ENCODE peak calls at places on chromosomes 2 and 18, in four cellular contexts. One of them, this sample, is unnamed.

GRCh38 chr2:39403311-39403710 is 33.8 kb downstream of the MAP4K3 start:
- DNase-seq in naive thymus-derived CD4-positive, alpha-beta T cell: no peak
- DNase-seq in effector memory CD8-positive, alpha-beta T cell: no peak
- DNase-seq in stimulated activated CD8-positive, alpha-beta memory T cell treated with anti-CD3 and anti-CD28 coated beads, Interleukin-2, amount 100 ng/mL, for 1 hour: no peak
- DNase-seq in this sample: peak

GRCh38 chr2:240839152-240840143 is 19.4 kb upstream of the KIF1A start:
- DNase-seq in naive thymus-derived CD4-positive, alpha-beta T cell: no peak
- DNase-seq in effector memory CD8-positive, alpha-beta T cell: no peak
- DNase-seq in stimulated activated CD8-positive, alpha-beta memory T cell treated with anti-CD3 and anti-CD28 coated beads, Interleukin-2, amount 100 ng/mL, for 1 hour: no peak
- DNase-seq in this sample: no peak

GRCh38 chr2:9228781-9229469 is 22.3 kb downstream of the ASAP2 start:
- DNase-seq in naive thymus-derived CD4-positive, alpha-beta T cell: no peak
- DNase-seq in effector memory CD8-positive, alpha-beta T cell: no peak
- DNase-seq in stimulated activated CD8-positive, alpha-beta memory T cell treated with anti-CD3 and anti-CD28 coated beads, Interleukin-2, amount 100 ng/mL, for 1 hour: no peak
- DNase-seq in this sample: no peak

GRCh38 chr18:36601316-36601715 is 227.5 kb downstream of the TPGS2 start:
- DNase-seq in naive thymus-derived CD4-positive, alpha-beta T cell: no peak
- DNase-seq in effector memory CD8-positive, alpha-beta T cell: no peak
- DNase-seq in stimulated activated CD8-positive, alpha-beta memory T cell treated with anti-CD3 and anti-CD28 coated beads, Interleukin-2, amount 100 ng/mL, for 1 hour: no peak
- DNase-seq in this sample: no peak

GRCh38 chr2:8268172-8268783 is 413.6 kb upstream of the ID2 start:
- DNase-seq in naive thymus-derived CD4-positive, alpha-beta T cell: no peak
- DNase-seq in effector memory CD8-positive, alpha-beta T cell: no peak
- DNase-seq in stimulated activated CD8-positive, alpha-beta memory T cell treated with anti-CD3 and anti-CD28 coated beads, Interleukin-2, amount 100 ng/mL, for 1 hour: no peak
- DNase-seq in this sample: no peak

GRCh38 chr2:177808984-177809809 is 263.4 kb downstream of the PDE11A start:
- DNase-seq in naive thymus-derived CD4-positive, alpha-beta T cell: no peak
- DNase-seq in effector memory CD8-positive, alpha-beta T cell: no peak
- DNase-seq in stimulated activated CD8-positive, alpha-beta memory T cell treated with anti-CD3 and anti-CD28 coated beads, Interleukin-2, amount 100 ng/mL, for 1 hour: no peak
- DNase-seq in this sample: no peak

GRCh38 chr2:54880428-54880827 is 157.0 kb downstream of the EML6 start:
- DNase-seq in naive thymus-derived CD4-positive, alpha-beta T cell: no peak
- DNase-seq in effector memory CD8-positive, alpha-beta T cell: no peak
- DNase-seq in stimulated activated CD8-positive, alpha-beta memory T cell treated with anti-CD3 and anti-CD28 coated beads, Interleukin-2, amount 100 ng/mL, for 1 hour: no peak
- DNase-seq in this sample: no peak

GRCh38 chr2:139992078-139992477 is 1211.9 kb upstream of the NXPH2 start:
- DNase-seq in naive thymus-derived CD4-positive, alpha-beta T cell: no peak
- DNase-seq in effector memory CD8-positive, alpha-beta T cell: no peak
- DNase-seq in stimulated activated CD8-positive, alpha-beta memory T cell treated with anti-CD3 and anti-CD28 coated beads, Interleukin-2, amount 100 ng/mL, for 1 hour: no peak
- DNase-seq in this sample: no peak

GRCh38 chr2:232415736-232416520 is 9.3 kb downstream of the ALPG start:
- DNase-seq in naive thymus-derived CD4-positive, alpha-beta T cell: no peak
- DNase-seq in effector memory CD8-positive, alpha-beta T cell: no peak
- DNase-seq in stimulated activated CD8-positive, alpha-beta memory T cell treated with anti-CD3 and anti-CD28 coated beads, Interleukin-2, amount 100 ng/mL, for 1 hour: no peak
- DNase-seq in this sample: no peak

GRCh38 chr2:231606941-231607340 is 14.3 kb downstream of the TEX44 start:
- DNase-seq in naive thymus-derived CD4-positive, alpha-beta T cell: no peak
- DNase-seq in effector memory CD8-positive, alpha-beta T cell: no peak
- DNase-seq in stimulated activated CD8-positive, alpha-beta memory T cell treated with anti-CD3 and anti-CD28 coated beads, Interleukin-2, amount 100 ng/mL, for 1 hour: no peak
- DNase-seq in this sample: no peak

GRCh38 chr2:78814331-78814986 is 211.0 kb upstream of the REG3G start:
- DNase-seq in naive thymus-derived CD4-positive, alpha-beta T cell: no peak
- DNase-seq in effector memory CD8-positive, alpha-beta T cell: no peak
- DNase-seq in stimulated activated CD8-positive, alpha-beta memory T cell treated with anti-CD3 and anti-CD28 coated beads, Interleukin-2, amount 100 ng/mL, for 1 hour: no peak
- DNase-seq in this sample: no peak

GRCh38 chr2:38632018-38632417 is 29.3 kb upstream of the HNRNPLL start:
- DNase-seq in naive thymus-derived CD4-positive, alpha-beta T cell: no peak
- DNase-seq in effector memory CD8-positive, alpha-beta T cell: no peak
- DNase-seq in stimulated activated CD8-positive, alpha-beta memory T cell treated with anti-CD3 and anti-CD28 coated beads, Interleukin-2, amount 100 ng/mL, for 1 hour: no peak
- DNase-seq in this sample: no peak

GRCh38 chr2:203077458-203077857 is 62.8 kb downstream of the NBEAL1 start:
- DNase-seq in naive thymus-derived CD4-positive, alpha-beta T cell: no peak
- DNase-seq in effector memory CD8-positive, alpha-beta T cell: no peak
- DNase-seq in stimulated activated CD8-positive, alpha-beta memory T cell treated with anti-CD3 and anti-CD28 coated beads, Interleukin-2, amount 100 ng/mL, for 1 hour: no peak
- DNase-seq in this sample: no peak

GRCh38 chr2:189412330-189412953 is 28.8 kb upstream of the WDR75 start:
- DNase-seq in naive thymus-derived CD4-positive, alpha-beta T cell: peak
- DNase-seq in effector memory CD8-positive, alpha-beta T cell: peak
- DNase-seq in stimulated activated CD8-positive, alpha-beta memory T cell treated with anti-CD3 and anti-CD28 coated beads, Interleukin-2, amount 100 ng/mL, for 1 hour: peak
- DNase-seq in this sample: peak

GRCh38 chr2:181300600-181301291 is 156.4 kb upstream of the ITGA4 start:
- DNase-seq in naive thymus-derived CD4-positive, alpha-beta T cell: no peak
- DNase-seq in effector memory CD8-positive, alpha-beta T cell: peak
- DNase-seq in stimulated activated CD8-positive, alpha-beta memory T cell treated with anti-CD3 and anti-CD28 coated beads, Interleukin-2, amount 100 ng/mL, for 1 hour: no peak
- DNase-seq in this sample: no peak

GRCh38 chr2:208269091-208269490 is 3.0 kb downstream of the PIKFYVE start:
- DNase-seq in naive thymus-derived CD4-positive, alpha-beta T cell: no peak
- DNase-seq in effector memory CD8-positive, alpha-beta T cell: no peak
- DNase-seq in stimulated activated CD8-positive, alpha-beta memory T cell treated with anti-CD3 and anti-CD28 coated beads, Interleukin-2, amount 100 ng/mL, for 1 hour: no peak
- DNase-seq in this sample: no peak

GRCh38 chr2:1053781-1054180 is 103.1 kb downstream of the SNTG2 start:
- DNase-seq in naive thymus-derived CD4-positive, alpha-beta T cell: no peak
- DNase-seq in effector memory CD8-positive, alpha-beta T cell: no peak
- DNase-seq in stimulated activated CD8-positive, alpha-beta memory T cell treated with anti-CD3 and anti-CD28 coated beads, Interleukin-2, amount 100 ng/mL, for 1 hour: no peak
- DNase-seq in this sample: no peak

GRCh38 chr18:21168880-21169279 is 57.3 kb upstream of the ROCK1 start:
- DNase-seq in naive thymus-derived CD4-positive, alpha-beta T cell: no peak
- DNase-seq in effector memory CD8-positive, alpha-beta T cell: no peak
- DNase-seq in stimulated activated CD8-positive, alpha-beta memory T cell treated with anti-CD3 and anti-CD28 coated beads, Interleukin-2, amount 100 ng/mL, for 1 hour: no peak
- DNase-seq in this sample: no peak

GRCh38 chr2:141728886-141729285 is 401.9 kb downstream of the LRP1B start:
- DNase-seq in naive thymus-derived CD4-positive, alpha-beta T cell: no peak
- DNase-seq in effector memory CD8-positive, alpha-beta T cell: no peak
- DNase-seq in stimulated activated CD8-positive, alpha-beta memory T cell treated with anti-CD3 and anti-CD28 coated beads, Interleukin-2, amount 100 ng/mL, for 1 hour: no peak
- DNase-seq in this sample: peak

GRCh38 chr18:10565835-10566234 is 40.0 kb downstream of the NAPG start:
- DNase-seq in naive thymus-derived CD4-positive, alpha-beta T cell: no peak
- DNase-seq in effector memory CD8-positive, alpha-beta T cell: no peak
- DNase-seq in stimulated activated CD8-positive, alpha-beta memory T cell treated with anti-CD3 and anti-CD28 coated beads, Interleukin-2, amount 100 ng/mL, for 1 hour: no peak
- DNase-seq in this sample: no peak

GRCh38 chr2:239927424-239927981 is 97.6 kb downstream of the NDUFA10 start:
- DNase-seq in naive thymus-derived CD4-positive, alpha-beta T cell: peak
- DNase-seq in effector memory CD8-positive, alpha-beta T cell: peak
- DNase-seq in stimulated activated CD8-positive, alpha-beta memory T cell treated with anti-CD3 and anti-CD28 coated beads, Interleukin-2, amount 100 ng/mL, for 1 hour: peak
- DNase-seq in this sample: no peak

GRCh38 chr2:132270981-132271546 is 109.3 kb upstream of the ANKRD30BL start:
- DNase-seq in naive thymus-derived CD4-positive, alpha-beta T cell: no peak
- DNase-seq in effector memory CD8-positive, alpha-beta T cell: no peak
- DNase-seq in stimulated activated CD8-positive, alpha-beta memory T cell treated with anti-CD3 and anti-CD28 coated beads, Interleukin-2, amount 100 ng/mL, for 1 hour: no peak
- DNase-seq in this sample: no peak

GRCh38 chr2:240500561-240501423 is 57.0 kb downstream of the ANKMY1 start:
- DNase-seq in naive thymus-derived CD4-positive, alpha-beta T cell: peak
- DNase-seq in effector memory CD8-positive, alpha-beta T cell: no peak
- DNase-seq in stimulated activated CD8-positive, alpha-beta memory T cell treated with anti-CD3 and anti-CD28 coated beads, Interleukin-2, amount 100 ng/mL, for 1 hour: no peak
- DNase-seq in this sample: no peak

GRCh38 chr2:85797959-85798358 is 44.2 kb downstream of the ATOH8 start:
- DNase-seq in naive thymus-derived CD4-positive, alpha-beta T cell: no peak
- DNase-seq in effector memory CD8-positive, alpha-beta T cell: no peak
- DNase-seq in stimulated activated CD8-positive, alpha-beta memory T cell treated with anti-CD3 and anti-CD28 coated beads, Interleukin-2, amount 100 ng/mL, for 1 hour: no peak
- DNase-seq in this sample: no peak

GRCh38 chr18:31680836-31681568 is 3.4 kb downstream of the B4GALT6 start:
- DNase-seq in naive thymus-derived CD4-positive, alpha-beta T cell: no peak
- DNase-seq in effector memory CD8-positive, alpha-beta T cell: no peak
- DNase-seq in stimulated activated CD8-positive, alpha-beta memory T cell treated with anti-CD3 and anti-CD28 coated beads, Interleukin-2, amount 100 ng/mL, for 1 hour: no peak
- DNase-seq in this sample: peak

GRCh38 chr2:240473211-240473610 is 37.7 kb downstream of the GPC1 start:
- DNase-seq in naive thymus-derived CD4-positive, alpha-beta T cell: no peak
- DNase-seq in effector memory CD8-positive, alpha-beta T cell: no peak
- DNase-seq in stimulated activated CD8-positive, alpha-beta memory T cell treated with anti-CD3 and anti-CD28 coated beads, Interleukin-2, amount 100 ng/mL, for 1 hour: no peak
- DNase-seq in this sample: no peak

GRCh38 chr18:47944972-47945843 is 14.7 kb upstream of the SMAD2 start:
- DNase-seq in naive thymus-derived CD4-positive, alpha-beta T cell: no peak
- DNase-seq in effector memory CD8-positive, alpha-beta T cell: no peak
- DNase-seq in stimulated activated CD8-positive, alpha-beta memory T cell treated with anti-CD3 and anti-CD28 coated beads, Interleukin-2, amount 100 ng/mL, for 1 hour: no peak
- DNase-seq in this sample: no peak

This sample was measured in MM.1S.